ENCODE peak calls at places on chromosomes 3 and 15, in seven cellular contexts. D, S, V, A, J, X and M are unnamed samples.

GRCh38 chr3:66115858-66116654 is 77.3 kb upstream of the MAGI1 start:
- DNase-seq in D (peak), J (no peak), S (peak), X (peak), A (peak), V (peak), M (no peak)

GRCh38 chr3:100158877-100159563 is 44.7 kb upstream of the FILIP1L start:
- DNase-seq in V (peak), D (no peak), J (no peak), A (no peak), X (no peak), S (no peak), M (no peak)

GRCh38 chr3:43995078-43995928 is 246.4 kb upstream of the TOPAZ1 start:
- DNase-seq in X (peak), D (no peak), A (no peak), V (peak), J (no peak), S (peak), M (no peak)

GRCh38 chr3:24158756-24159155 is 213.7 kb downstream of the NR1D2 start:
- DNase-seq in A (no peak), J (no peak), X (no peak), D (no peak), S (no peak), V (no peak), M (no peak)

GRCh38 chr3:62622553-62623174 is 249.3 kb upstream of the FEZF2 start:
- DNase-seq in A (peak), X (peak), J (no peak), V (peak), S (peak), D (no peak), M (no peak)

GRCh38 chr15:47505712-47506542 is 211.4 kb upstream of the SEMA6D start:
- DNase-seq in A (no peak), J (no peak), V (no peak), S (peak), D (no peak), X (no peak), M (no peak)

GRCh38 chr3:125165189-125165947 is 47.2 kb downstream of the SLC12A8 start:
- DNase-seq in V (peak), S (no peak), X (peak), J (no peak), A (no peak), D (no peak), M (peak)

GRCh38 chr3:9947025-9947995 is 4.9 kb downstream of the PRRT3 start:
- DNase-seq in J (peak), X (peak), V (peak), A (peak), S (peak), D (peak), M (peak)

GRCh38 chr15:62782100-62782791 is 260.3 kb upstream of the TPM1 start:
- DNase-seq in A (peak), D (peak), J (no peak), S (peak), X (peak), V (peak), M (peak)

GRCh38 chr3:39990532-39990931 is 181.1 kb downstream of the MYRIP start:
- DNase-seq in J (no peak), X (peak), D (no peak), A (peak), V (peak), S (peak), M (peak)

GRCh38 chr3:161014997-161015749 is 90.0 kb downstream of the B3GALNT1 start:
- DNase-seq in V (no peak), X (no peak), J (no peak), D (no peak), A (no peak), S (no peak), M (no peak)

GRCh38 chr15:41219381-41219780 is 11.2 kb downstream of the EXD1 start:
- DNase-seq in X (no peak), D (no peak), S (no peak), V (no peak), J (no peak), A (no peak), M (no peak)

GRCh38 chr15:28989239-28989830 is 103.6 kb downstream of the APBA2 start:
- DNase-seq in J (no peak), D (no peak), X (no peak), A (no peak), V (peak), S (no peak), M (no peak)

GRCh38 chr15:63048986-63049665 is 6.6 kb downstream of the TPM1 start:
- DNase-seq in V (peak), X (peak), J (peak), D (peak), S (peak), A (no peak), M (peak)

GRCh38 chr3:168040624-168041208 is 55.0 kb downstream of the GOLIM4 start:
- DNase-seq in X (no peak), A (peak), D (no peak), V (peak), J (no peak), S (peak), M (no peak)

GRCh38 chr3:15272431-15273196 is 59.8 kb downstream of the SH3BP5 start:
- DNase-seq in A (no peak), J (no peak), V (no peak), S (no peak), X (no peak), D (no peak), M (no peak)

GRCh38 chr3:73520931-73521461 is 103.7 kb downstream of the PDZRN3 start:
- DNase-seq in S (peak), V (no peak), J (no peak), X (no peak), D (no peak), A (no peak), M (no peak)

GRCh38 chr3:16928386-16929132 is 43.8 kb downstream of the PLCL2 start:
- DNase-seq in J (no peak), V (no peak), A (peak), S (no peak), X (no peak), D (no peak), M (no peak)

GRCh38 chr3:138418556-138419206 is 15.7 kb upstream of the ESYT3 start:
- DNase-seq in A (no peak), J (no peak), D (no peak), X (no peak), V (no peak), S (no peak), M (no peak)

GRCh38 chr3:123791898-123792297 is 92.2 kb downstream of the MYLK start:
- DNase-seq in A (peak), V (no peak), S (no peak), J (no peak), X (no peak), D (no peak), M (no peak)

GRCh38 chr15:77856718-77857346 is 220.7 kb downstream of the TBC1D2B start:
- DNase-seq in S (peak), A (no peak), X (no peak), D (no peak), V (no peak), J (peak), M (no peak)

GRCh38 chr3:139108253-139108969 is 63.7 kb upstream of the PRR23C start:
- DNase-seq in X (no peak), J (no peak), V (no peak), S (no peak), A (no peak), D (peak), M (no peak)

DNA sequence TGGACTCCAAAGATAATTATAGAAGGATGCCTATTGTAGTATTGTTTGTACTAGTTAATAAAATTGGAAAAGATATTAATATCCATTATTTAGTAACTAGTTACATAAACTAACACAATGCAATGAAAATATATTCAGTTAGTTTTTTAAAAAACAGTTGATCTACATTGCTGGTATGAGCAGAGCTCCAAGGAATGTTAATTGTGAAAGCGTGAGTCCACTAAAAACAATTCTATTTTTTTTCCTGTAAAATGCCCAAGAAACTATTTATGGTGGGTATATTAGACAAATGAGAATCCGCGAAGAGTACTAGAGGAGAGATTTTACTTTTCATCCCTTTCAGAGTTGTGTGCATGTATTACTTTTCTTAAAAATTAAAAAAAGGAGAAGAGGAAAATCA is 104.3 kb downstream of the MCTP2 start:
- DNase-seq in J (no peak), V (no peak), X (no peak), S (no peak), A (no peak), D (no peak), M (no peak)
- TF ChIP-seq CTCF in J (no peak), V (no peak), X (no peak), S (no peak), A (no peak), D (no peak), M (no peak)

GRCh38 chr3:46208167-46208704 is at the start of gene CCR1:
- DNase-seq in S (peak), D (no peak), J (peak), V (peak), A (peak), X (peak), M (peak)
- TF ChIP-seq CTCF in S (peak), D (peak), J (no peak), V (peak), A (peak), X (peak), M (peak)

GRCh38 chr15:74892313-74892712 is 2.5 kb downstream of the MPI start:
- DNase-seq in A (no peak), V (peak), S (peak), X (no peak), D (no peak), J (no peak), M (no peak)
- TF ChIP-seq CTCF in A (no peak), V (no peak), S (no peak), X (no peak), D (no peak), J (no peak), M (no peak)

GRCh38 chr3:72306800-72307341 is 521.9 kb upstream of the PROK2 start:
- DNase-seq in X (peak), D (peak), A (no peak), S (peak), J (no peak), V (peak), M (no peak)
- TF ChIP-seq CTCF in X (no peak), D (no peak), A (no peak), S (no peak), J (no peak), V (no peak), M (no peak)

GRCh38 chr3:193972816-193973215 is 163.1 kb upstream of the HES1 start:
- DNase-seq in S (no peak), X (no peak), V (no peak), A (peak), J (no peak), D (no peak), M (no peak)

GRCh38 chr3:193977622-193978021 is 158.3 kb upstream of the HES1 start:
- DNase-seq in D (no peak), J (no peak), V (no peak), A (no peak), S (no peak), X (no peak), M (no peak)

GRCh38 chr3:193974147-193974546 is 161.8 kb upstream of the HES1 start:
- DNase-seq in V (no peak), J (no peak), D (no peak), A (peak), X (no peak), S (no peak), M (no peak)

GRCh38 chr3:193975072-193975535 is 160.8 kb upstream of the HES1 start:
- DNase-seq in V (no peak), S (no peak), J (no peak), A (no peak), D (no peak), X (peak), M (no peak)

DNA sequence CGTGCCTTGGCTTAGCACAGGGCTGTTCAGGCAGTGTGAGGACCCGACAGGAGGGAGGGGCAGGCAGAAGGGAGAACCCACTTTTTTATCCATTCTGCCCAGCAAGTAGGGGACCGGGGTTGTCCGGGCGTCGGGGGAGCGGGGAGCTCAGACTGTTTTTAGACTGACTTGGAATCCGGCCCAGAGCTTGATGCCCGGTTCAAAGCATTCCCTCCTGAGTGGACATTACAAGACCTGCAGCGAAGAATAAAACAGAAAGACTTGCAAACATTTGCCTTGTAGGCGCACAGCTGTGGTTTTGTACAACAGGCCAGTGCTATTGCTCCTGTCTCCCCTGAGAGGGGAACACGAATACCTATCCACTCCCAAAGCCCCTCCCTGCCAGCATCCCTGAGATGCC is 161.4 kb upstream of the HES1 start:
- DNase-seq in S (no peak), J (no peak), V (no peak), A (peak), X (no peak), D (no peak), M (no peak)
- TF ChIP-seq CTCF in S (no peak), J (no peak), V (no peak), A (no peak), X (no peak), D (no peak), M (no peak)

DNA sequence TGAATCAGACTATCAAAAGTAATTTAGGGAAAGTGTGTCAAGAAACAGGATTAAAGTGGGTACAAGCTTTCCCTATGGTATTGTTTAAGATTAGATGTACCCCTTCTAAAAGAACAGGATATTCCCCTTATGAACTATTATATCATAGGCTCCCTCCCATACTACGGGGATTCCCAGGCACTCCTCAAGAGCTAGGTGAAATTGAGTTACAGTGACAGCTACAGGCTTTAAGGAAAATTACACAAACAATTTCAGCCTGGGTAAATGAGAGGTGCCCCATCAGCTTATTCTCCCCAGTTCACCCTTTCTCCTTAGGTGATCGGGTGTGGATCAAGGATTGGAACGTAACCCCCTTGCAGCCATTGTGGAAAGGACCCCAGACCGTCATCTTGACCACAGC is 240.8 kb upstream of the CNTN6 start:
- DNase-seq in V (no peak), J (no peak), D (no peak), S (peak), X (no peak), A (no peak), M (no peak)
- TF ChIP-seq CTCF in V (no peak), J (no peak), D (no peak), S (peak), X (no peak), A (no peak), M (no peak)

GRCh38 chr15:66043264-66043663 is 174.0 kb downstream of the RAB11A start:
- DNase-seq in S (no peak), J (peak), D (no peak), X (no peak), A (no peak), V (no peak), M (no peak)
- TF ChIP-seq CTCF in S (no peak), J (no peak), D (no peak), X (no peak), A (no peak), V (no peak), M (no peak)

DNA sequence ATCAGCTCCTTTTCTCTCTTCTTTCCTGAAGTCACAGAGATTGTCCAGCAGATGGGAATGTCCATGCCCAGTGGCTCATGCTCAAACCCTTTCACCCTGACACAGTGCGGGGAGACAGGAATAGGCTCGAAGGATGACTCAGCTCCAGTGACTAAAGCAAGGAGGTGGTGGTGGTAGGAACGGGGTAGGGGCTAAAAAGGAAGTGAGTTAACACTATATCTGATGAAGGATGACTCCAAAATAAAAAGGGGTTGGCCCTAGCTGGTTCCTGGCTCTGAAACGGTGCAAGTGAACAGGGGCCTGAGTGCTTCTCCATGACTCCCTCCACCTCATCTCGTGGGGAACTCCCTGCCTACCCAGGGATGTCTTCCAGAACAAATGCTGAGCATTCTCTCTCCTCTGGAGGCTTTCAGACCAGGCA is 167.4 kb upstream of the LPP start:
- DNase-seq in V (peak), S (peak), D (no peak), A (peak), X (no peak), J (no peak), M (no peak)
- TF ChIP-seq CTCF in V (no peak), S (no peak), D (no peak), A (no peak), X (no peak), J (no peak), M (no peak)